ENCODE peak calls at places on chromosomes 11 and 22, in five cellular contexts. One of them, this sample, is unnamed.

GRCh38 chr11:36149538-36150242 is 139.5 kb downstream of the COMMD9 start:
- DNase-seq in AG04450: peak
- DNase-seq in adrenal gland: peak
- DNase-seq in AG04449: peak
- DNase-seq in brain microvascular endothelial cell: peak
- DNase-seq in this sample: peak

GRCh38 chr11:131481317-131481716 is 110.9 kb downstream of the NTM start:
- DNase-seq in AG04449: no peak
- DNase-seq in AG04450: no peak
- DNase-seq in brain microvascular endothelial cell: no peak
- DNase-seq in adrenal gland: no peak
- DNase-seq in this sample: no peak

GRCh38 chr11:92473736-92474135 is 249.1 kb downstream of the FAT3 start:
- DNase-seq in adrenal gland: no peak
- DNase-seq in brain microvascular endothelial cell: peak
- DNase-seq in AG04449: no peak
- DNase-seq in AG04450: no peak
- DNase-seq in this sample: no peak

GRCh38 chr22:32473388-32473952 is 1.1 kb upstream of the FBXO7 start:
- DNase-seq in brain microvascular endothelial cell: peak
- DNase-seq in adrenal gland: peak
- DNase-seq in AG04449: no peak
- DNase-seq in AG04450: peak
- DNase-seq in this sample: peak

GRCh38 chr11:43567396-43567975 is 113.1 kb upstream of the HSD17B12 start:
- DNase-seq in AG04449: no peak
- DNase-seq in AG04450: peak
- DNase-seq in adrenal gland: no peak
- DNase-seq in brain microvascular endothelial cell: no peak
- DNase-seq in this sample: no peak

GRCh38 chr11:123197711-123198110 is 2.7 kb upstream of the CLMP start:
- DNase-seq in AG04449: no peak
- DNase-seq in AG04450: peak
- DNase-seq in adrenal gland: no peak
- DNase-seq in brain microvascular endothelial cell: peak
- DNase-seq in this sample: no peak

GRCh38 chr11:89625171-89625570 is 84.9 kb upstream of the TRIM77 start:
- DNase-seq in AG04450: no peak
- DNase-seq in brain microvascular endothelial cell: no peak
- DNase-seq in adrenal gland: no peak
- DNase-seq in AG04449: no peak
- DNase-seq in this sample: no peak

GRCh38 chr11:44842219-44842618 is 108.5 kb downstream of the TP53I11 start:
- DNase-seq in brain microvascular endothelial cell: peak
- DNase-seq in AG04450: peak
- DNase-seq in adrenal gland: no peak
- DNase-seq in AG04449: peak
- DNase-seq in this sample: no peak

GRCh38 chr11:73141031-73141308 is 1.1 kb downstream of the FCHSD2 start:
- DNase-seq in adrenal gland: no peak
- DNase-seq in AG04450: no peak
- DNase-seq in brain microvascular endothelial cell: no peak
- DNase-seq in AG04449: no peak
- DNase-seq in this sample: no peak

GRCh38 chr11:95975343-95975742 is 51.4 kb upstream of the MTMR2 start:
- DNase-seq in AG04449: no peak
- DNase-seq in AG04450: no peak
- DNase-seq in adrenal gland: no peak
- DNase-seq in brain microvascular endothelial cell: no peak
- DNase-seq in this sample: no peak

GRCh38 chr11:67613313-67613959 is 6.7 kb downstream of the NDUFV1 start:
- DNase-seq in brain microvascular endothelial cell: no peak
- DNase-seq in AG04450: no peak
- DNase-seq in adrenal gland: no peak
- DNase-seq in AG04449: no peak
- DNase-seq in this sample: no peak
- H3K4me3 ChIP-seq in brain microvascular endothelial cell: no peak
- H3K4me3 ChIP-seq in AG04450: no peak
- H3K4me3 ChIP-seq in adrenal gland: no peak
- H3K4me3 ChIP-seq in AG04449: no peak
- H3K4me3 ChIP-seq in this sample: no peak

GRCh38 chr11:15918674-15919073 is 437.7 kb downstream of the SOX6 start:
- DNase-seq in adrenal gland: no peak
- DNase-seq in brain microvascular endothelial cell: no peak
- DNase-seq in AG04449: no peak
- DNase-seq in AG04450: no peak
- DNase-seq in this sample: no peak
- TF ChIP-seq CTCF in adrenal gland: no peak
- TF ChIP-seq CTCF in brain microvascular endothelial cell: no peak
- TF ChIP-seq CTCF in AG04449: no peak
- TF ChIP-seq CTCF in AG04450: no peak
- TF ChIP-seq CTCF in this sample: no peak

DNA sequence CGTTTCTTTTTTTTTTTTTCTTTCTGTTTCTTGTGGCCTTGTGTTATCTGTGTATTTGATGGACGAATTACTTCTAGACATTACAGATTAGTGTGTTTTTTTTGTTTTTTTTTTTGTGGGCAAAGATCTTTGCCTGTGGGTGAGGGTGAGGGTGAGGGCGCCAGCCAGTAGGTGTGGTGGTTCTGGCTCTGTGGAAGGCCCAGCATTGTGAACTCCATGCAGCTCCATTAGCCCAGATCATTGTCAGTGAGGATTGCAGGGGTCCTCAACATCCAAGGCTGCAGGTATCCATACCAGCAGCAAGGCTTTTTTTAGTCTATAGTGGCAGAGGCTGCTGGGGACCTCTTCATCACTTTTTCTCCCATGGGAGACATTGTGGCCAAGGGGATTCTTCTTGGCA is 13.7 kb downstream of the BIRC2 start:
- DNase-seq in brain microvascular endothelial cell: no peak
- DNase-seq in AG04450: no peak
- DNase-seq in adrenal gland: no peak
- DNase-seq in AG04449: no peak
- DNase-seq in this sample: no peak
- H3K4me3 ChIP-seq in brain microvascular endothelial cell: no peak
- H3K4me3 ChIP-seq in AG04450: no peak
- H3K4me3 ChIP-seq in adrenal gland: no peak
- H3K4me3 ChIP-seq in AG04449: no peak
- H3K4me3 ChIP-seq in this sample: no peak

GRCh38 chr22:42967933-42968332 is 47.0 kb downstream of the PACSIN2 start:
- DNase-seq in brain microvascular endothelial cell: no peak
- DNase-seq in AG04450: no peak
- DNase-seq in adrenal gland: no peak
- DNase-seq in AG04449: no peak
- DNase-seq in this sample: no peak
- TF ChIP-seq CTCF in brain microvascular endothelial cell: peak
- TF ChIP-seq CTCF in AG04450: no peak
- TF ChIP-seq CTCF in adrenal gland: no peak
- TF ChIP-seq CTCF in AG04449: peak
- TF ChIP-seq CTCF in this sample: no peak

GRCh38 chr11:12845739-12846358 is 163.3 kb upstream of the RASSF10 start:
- DNase-seq in adrenal gland: no peak
- DNase-seq in AG04449: no peak
- DNase-seq in AG04450: peak
- DNase-seq in brain microvascular endothelial cell: no peak
- DNase-seq in this sample: no peak

GRCh38 chr11:12838463-12839120 is 164.4 kb downstream of the TEAD1 start:
- DNase-seq in AG04450: no peak
- DNase-seq in brain microvascular endothelial cell: no peak
- DNase-seq in adrenal gland: no peak
- DNase-seq in AG04449: no peak
- DNase-seq in this sample: no peak

GRCh38 chr11:12842933-12843636 is 166.0 kb upstream of the RASSF10 start:
- DNase-seq in AG04449: no peak
- DNase-seq in adrenal gland: peak
- DNase-seq in AG04450: no peak
- DNase-seq in brain microvascular endothelial cell: no peak
- DNase-seq in this sample: no peak

GRCh38 chr11:12840871-12841516 is 166.8 kb downstream of the TEAD1 start:
- DNase-seq in adrenal gland: no peak
- DNase-seq in AG04450: no peak
- DNase-seq in brain microvascular endothelial cell: no peak
- DNase-seq in AG04449: no peak
- DNase-seq in this sample: no peak

DNA sequence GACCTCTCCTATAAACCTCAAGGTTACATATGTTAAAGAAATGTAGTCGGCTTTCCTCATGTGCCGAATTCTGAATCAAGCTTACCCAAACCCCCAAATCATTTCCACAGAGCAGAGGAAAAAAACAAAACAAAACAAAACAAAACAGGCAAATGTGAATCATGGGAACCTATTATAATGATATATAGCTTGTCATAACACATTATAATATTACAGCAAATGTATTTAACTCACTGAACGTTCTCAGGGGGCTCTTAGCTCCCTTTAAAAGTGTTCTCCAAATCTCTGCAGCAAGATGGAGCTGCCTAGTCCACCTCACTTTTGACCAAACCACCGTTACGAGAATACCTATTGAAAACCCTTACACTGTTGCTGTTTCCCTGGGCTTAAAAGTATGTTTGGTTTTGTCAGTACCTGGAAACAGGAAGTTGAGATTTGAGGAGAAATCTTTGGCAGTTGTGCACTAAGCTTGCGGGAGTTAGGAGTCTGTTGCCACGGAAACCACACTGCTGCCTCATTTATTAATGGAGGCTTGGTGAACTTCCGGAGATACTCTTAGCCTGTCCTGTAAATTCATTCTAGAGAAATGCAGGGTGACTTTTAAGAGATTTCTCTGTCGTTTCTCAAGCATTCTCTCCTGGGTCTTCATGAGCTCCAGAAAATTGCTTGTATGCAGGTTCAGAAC is 167.0 kb upstream of the RASSF10 start:
- DNase-seq in adrenal gland: peak
- DNase-seq in AG04449: no peak
- DNase-seq in brain microvascular endothelial cell: peak
- DNase-seq in AG04450: no peak
- DNase-seq in this sample: no peak
- H3K4me3 ChIP-seq in adrenal gland: no peak
- H3K4me3 ChIP-seq in AG04449: no peak
- H3K4me3 ChIP-seq in brain microvascular endothelial cell: no peak
- H3K4me3 ChIP-seq in AG04450: no peak
- H3K4me3 ChIP-seq in this sample: peak

DNA sequence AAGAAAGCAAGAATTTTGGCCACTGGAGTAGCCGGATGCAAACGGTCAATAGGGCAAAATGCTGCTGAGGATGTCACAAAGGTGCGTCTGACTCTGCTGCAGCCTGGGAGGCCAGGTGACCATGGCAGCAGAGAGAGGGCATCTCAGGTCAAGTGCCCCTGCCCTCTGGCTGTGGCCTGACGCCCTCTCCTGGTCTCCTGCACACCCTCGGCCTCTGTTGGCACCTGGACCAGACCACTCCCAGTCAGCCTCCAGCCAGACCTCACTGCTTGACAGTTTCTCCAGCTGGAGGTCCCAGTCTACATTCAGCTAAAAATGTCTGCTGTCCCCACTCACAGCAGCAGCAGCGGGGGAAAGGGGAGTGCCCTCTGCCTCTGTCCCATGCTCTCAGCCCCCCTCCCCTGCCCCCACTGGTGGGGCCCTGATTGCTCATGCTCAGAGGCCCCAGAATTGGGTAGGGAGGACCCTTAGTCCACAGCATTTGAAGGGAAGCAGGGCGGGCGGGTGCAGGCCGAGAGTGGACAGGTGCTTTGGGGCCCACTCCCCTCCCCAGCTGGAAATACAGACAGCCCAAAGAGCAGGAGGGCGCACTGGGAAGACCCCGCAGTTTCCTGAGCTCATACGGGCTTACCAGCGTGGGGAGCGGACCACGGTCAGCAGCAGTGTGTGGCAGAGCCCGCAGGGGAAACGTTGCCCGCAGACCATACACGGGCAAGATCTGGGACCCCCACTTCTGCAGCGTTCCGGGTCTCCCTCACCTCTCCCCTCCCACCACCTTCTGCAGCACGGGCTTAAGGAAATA is 1.6 kb upstream of the BRSK2 start:
- DNase-seq in brain microvascular endothelial cell: no peak
- DNase-seq in AG04449: no peak
- DNase-seq in AG04450: no peak
- DNase-seq in adrenal gland: no peak
- DNase-seq in this sample: no peak
- TF ChIP-seq CTCF in brain microvascular endothelial cell: no peak
- TF ChIP-seq CTCF in AG04449: no peak
- TF ChIP-seq CTCF in AG04450: no peak
- TF ChIP-seq CTCF in adrenal gland: no peak
- TF ChIP-seq CTCF in this sample: no peak

GRCh38 chr11:46122955-46123354 is 1.7 kb upstream of the PHF21A start:
- DNase-seq in AG04449: no peak
- DNase-seq in AG04450: no peak
- DNase-seq in adrenal gland: peak
- DNase-seq in brain microvascular endothelial cell: peak
- DNase-seq in this sample: no peak

GRCh38 chr11:46121724-46122477 is 647 bp upstream of the PHF21A start:
- DNase-seq in brain microvascular endothelial cell: peak
- DNase-seq in adrenal gland: peak
- DNase-seq in AG04450: peak
- DNase-seq in AG04449: peak
- DNase-seq in this sample: peak

GRCh38 chr11:46127150-46127638 is 5.9 kb upstream of the PHF21A start:
- DNase-seq in AG04449: no peak
- DNase-seq in brain microvascular endothelial cell: peak
- DNase-seq in adrenal gland: peak
- DNase-seq in AG04450: no peak
- DNase-seq in this sample: no peak

GRCh38 chr11:46129133-46129532 is 7.9 kb upstream of the PHF21A start:
- DNase-seq in AG04449: no peak
- DNase-seq in adrenal gland: no peak
- DNase-seq in AG04450: no peak
- DNase-seq in brain microvascular endothelial cell: no peak
- DNase-seq in this sample: no peak

GRCh38 chr11:46125284-46125683 is 4.0 kb upstream of the PHF21A start:
- DNase-seq in AG04449: no peak
- DNase-seq in AG04450: no peak
- DNase-seq in adrenal gland: no peak
- DNase-seq in brain microvascular endothelial cell: no peak
- DNase-seq in this sample: no peak
- H3K4me3 ChIP-seq in AG04449: no peak
- H3K4me3 ChIP-seq in AG04450: no peak
- H3K4me3 ChIP-seq in adrenal gland: no peak
- H3K4me3 ChIP-seq in brain microvascular endothelial cell: no peak
- H3K4me3 ChIP-seq in this sample: no peak

GRCh38 chr11:65479184-65480145 is 19.4 kb upstream of the MALAT1 start:
- DNase-seq in adrenal gland: peak
- DNase-seq in brain microvascular endothelial cell: peak
- DNase-seq in AG04450: no peak
- DNase-seq in AG04449: peak
- DNase-seq in this sample: peak
- TF ChIP-seq CTCF in adrenal gland: peak
- TF ChIP-seq CTCF in brain microvascular endothelial cell: peak
- TF ChIP-seq CTCF in AG04450: peak
- TF ChIP-seq CTCF in AG04449: peak
- TF ChIP-seq CTCF in this sample: peak

This sample was measured in retinal pigment epithelial cell.